ENCODE peak calls at places on chromosomes 11 and 22, in six cellular contexts. C is esophagus squamous epithelium, G is mesenchymal stem cell, S is Peyer's patch, X is psoas muscle, W is adipocyte. V is an unnamed sample. For H3K27me3, the result is how much of the 10 kb centered on the place peaks cover.

GRCh38 chr11:130523609-130524008 is 75.2 kb downstream of the ADAMTS15 start:
- DNase-seq in C (no peak), G (peak), S (no peak), X (peak), W (peak), V (no peak)

GRCh38 chr22:25013634-25014033 is 61.1 kb downstream of the KIAA1671 start:
- DNase-seq in C (no peak), G (peak), S (peak), X (no peak), W (no peak), V (no peak)

GRCh38 chr11:126007263-126007662 is 55.4 kb downstream of the CDON start:
- DNase-seq in C (no peak), G (peak), S (no peak), X (no peak), W (peak), V (no peak)

GRCh38 chr11:103903621-103904323 is 132.7 kb upstream of the DDI1 start:
- DNase-seq in C (no peak), G (no peak), S (no peak), X (no peak), W (no peak), V (no peak)

GRCh38 chr11:14417975-14418374 is 59.0 kb upstream of the RRAS2 start:
- DNase-seq in C (no peak), G (no peak), S (no peak), X (no peak), W (peak), V (no peak)

GRCh38 chr11:11105361-11105760 is 247.5 kb upstream of the ZBED5 start:
- DNase-seq in C (no peak), G (no peak), S (no peak), X (no peak), W (no peak), V (no peak)

GRCh38 chr11:123588117-123588815 is 66.2 kb downstream of the SCN3B start:
- DNase-seq in C (no peak), G (no peak), S (peak), X (peak), W (no peak), V (no peak)

GRCh38 chr22:33504941-33505647 is 415.2 kb downstream of the LARGE1 start:
- DNase-seq in C (no peak), G (no peak), S (no peak), X (no peak), W (no peak), V (no peak)

GRCh38 chr11:131922220-131922619 is 551.8 kb downstream of the NTM start:
- DNase-seq in C (no peak), G (no peak), S (no peak), X (no peak), W (no peak), V (no peak)

GRCh38 chr11:62752177-62752785 is 1.7 kb downstream of the ZBTB3 start:
- DNase-seq in C (no peak), G (no peak), S (no peak), X (no peak), W (no peak), V (no peak)

GRCh38 chr11:27242591-27242990 is 120.4 kb downstream of the CCDC34 start:
- DNase-seq in C (no peak), G (peak), S (no peak), X (no peak), W (no peak), V (no peak)

GRCh38 chr11:3614742-3615171 is 27.0 kb downstream of the ART5 start:
- DNase-seq in C (no peak), G (no peak), S (no peak), X (peak), W (no peak), V (no peak)

GRCh38 chr22:41382098-41382578 is 396 bp downstream of the TEF start:
- DNase-seq in C (peak), G (peak), S (peak), X (peak), W (peak), V (peak)

GRCh38 chr11:117710211-117710610 is 86.8 kb downstream of the DSCAML1 start:
- DNase-seq in C (no peak), G (no peak), S (no peak), X (no peak), W (no peak), V (no peak)

GRCh38 chr11:117832511-117832910 is 8.0 kb upstream of the FXYD2 start:
- DNase-seq in C (no peak), G (no peak), S (no peak), X (no peak), W (no peak), V (no peak)

GRCh38 chr11:63845305-63845704 is 6.4 kb downstream of the MARK2 start:
- DNase-seq in C (no peak), G (peak), S (no peak), X (no peak), W (peak), V (no peak)

GRCh38 chr11:35615911-35616900 is 2.1 kb upstream of the FJX1 start:
- DNase-seq in C (no peak), G (peak), S (no peak), X (no peak), W (peak), V (no peak)

GRCh38 chr11:134276396-134277175 is 407 bp downstream of the GLB1L3 start:
- DNase-seq in C (no peak), G (no peak), S (no peak), X (no peak), W (no peak), V (no peak)

GRCh38 chr11:119108151-119108856 is 1.2 kb downstream of the C2CD2L start:
- DNase-seq in C (no peak), G (peak), S (peak), X (no peak), W (peak), V (no peak)

GRCh38 chr11:134065381-134065780 is 3.5 kb upstream of the JAM3 start:
- DNase-seq in C (no peak), G (no peak), S (no peak), X (no peak), W (no peak), V (no peak)

GRCh38 chr11:88494857-88495256 is 157.3 kb upstream of the CTSC start:
- DNase-seq in C (no peak), G (no peak), S (no peak), X (no peak), W (no peak), V (no peak)

GRCh38 chr11:133896642-133897330 is 51.5 kb upstream of the SPATA19 start:
- DNase-seq in C (no peak), G (no peak), S (peak), X (no peak), W (no peak), V (no peak)

GRCh38 chr11:118194835-118195627 is 18.6 kb upstream of the SCN2B start:
- DNase-seq in C (no peak), G (peak), S (peak), X (peak), W (peak), V (peak)

GRCh38 chr11:10628506-10629236 is 60.2 kb upstream of the LYVE1 start:
- DNase-seq in C (no peak), G (no peak), S (no peak), X (no peak), W (no peak), V (no peak)

GRCh38 chr22:24410110-24410856 is 17.1 kb upstream of the ADORA2A start:
- DNase-seq in C (no peak), G (peak), S (peak), X (peak), W (peak), V (no peak)

GRCh38 chr11:94563848-94564442 is 3.2 kb upstream of the PIWIL4 start:
- DNase-seq in C (no peak), G (no peak), S (no peak), X (no peak), W (no peak), V (no peak)

GRCh38 chr11:100746448-100746847 is 59.4 kb downstream of the ARHGAP42 start:
- DNase-seq in C (no peak), G (no peak), S (no peak), X (no peak), W (no peak), V (no peak)

GRCh38 chr11:118006153-118006534 is 19.9 kb downstream of the IL10RA start:
- DNase-seq in C (no peak), G (no peak), S (no peak), X (no peak), W (no peak), V (no peak)

GRCh38 chr11:48001438-48002021 is 21.2 kb downstream of the PTPRJ start:
- DNase-seq in C (no peak), G (peak), S (no peak), X (no peak), W (peak), V (no peak)

GRCh38 chr22:40666151-40666848 is 13.0 kb upstream of the MCHR1 start:
- DNase-seq in C (no peak), G (no peak), S (no peak), X (no peak), W (no peak), V (no peak)

GRCh38 chr11:11207428-11207827 is 145.6 kb downstream of the CSNK2A3 start:
- DNase-seq in C (no peak), G (no peak), S (no peak), X (no peak), W (no peak), V (no peak)

GRCh38 chr11:34904421-34904950 is 11.7 kb downstream of the APIP start:
- DNase-seq in C (no peak), G (no peak), S (no peak), X (no peak), W (no peak), V (no peak)

GRCh38 chr11:94750319-94751215 is 17.6 kb upstream of the AMOTL1 start:
- DNase-seq in C (no peak), G (no peak), S (no peak), X (no peak), W (peak), V (no peak)

GRCh38 chr11:85750646-85751045 is 60.3 kb downstream of the SYTL2 start:
- DNase-seq in C (no peak), G (no peak), S (no peak), X (no peak), W (no peak), V (no peak)

GRCh38 chr11:123228489-123229163 is 33.6 kb upstream of the CLMP start:
- DNase-seq in C (no peak), G (no peak), S (no peak), X (no peak), W (peak), V (no peak)

GRCh38 chr11:103948331-103948730 is 88.1 kb upstream of the DDI1 start:
- DNase-seq in C (no peak), G (no peak), S (no peak), X (no peak), W (no peak), V (no peak)

GRCh38 chr11:65401073-65401802 is 14.8 kb downstream of the FRMD8 start:
- DNase-seq in C (no peak), G (no peak), S (no peak), X (no peak), W (no peak), V (no peak)

DNA sequence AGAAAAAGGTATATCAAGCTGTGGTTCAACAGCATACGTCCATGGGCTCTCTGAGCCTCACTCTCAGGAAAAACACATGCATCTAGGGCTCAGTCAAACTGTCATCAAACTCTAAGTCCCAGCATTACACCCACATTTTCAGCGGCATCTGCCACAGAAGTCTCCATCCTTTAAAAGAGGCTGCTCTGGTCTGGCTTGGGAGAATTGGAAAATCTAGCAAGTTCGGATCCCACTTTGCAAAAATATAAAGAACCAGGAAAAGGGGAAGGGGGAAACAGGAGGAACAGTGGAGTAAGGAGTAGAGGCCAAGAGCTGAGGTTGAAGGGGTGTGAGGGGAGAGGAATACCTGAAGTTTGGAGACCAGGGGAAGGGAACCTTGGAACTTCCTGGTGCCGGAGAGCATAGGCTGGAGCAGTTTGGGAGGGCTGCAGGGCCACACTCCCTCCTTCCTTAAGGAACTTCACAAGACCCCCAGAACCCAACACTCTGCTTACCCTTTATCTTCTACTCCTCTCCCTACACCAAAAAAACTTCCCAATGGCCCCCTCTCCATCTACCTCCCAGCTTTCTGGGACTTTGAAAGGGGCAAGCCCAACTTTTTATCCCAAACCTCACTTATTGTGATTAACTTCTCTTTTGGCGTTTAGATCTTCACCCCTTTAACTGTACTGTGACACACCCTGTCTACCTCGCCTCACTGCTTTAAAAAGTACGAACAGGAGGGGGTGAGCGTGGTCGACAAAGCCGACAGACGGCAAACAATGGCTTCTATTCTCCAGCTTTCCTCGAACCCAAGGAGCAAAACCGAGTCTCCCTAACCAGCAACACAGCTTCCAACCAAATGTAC is 4.0 kb downstream of the PAX6 start:
- DNase-seq in C (no peak), G (no peak), S (no peak), X (no peak), W (no peak), V (no peak)
- H3K27me3 ChIP-seq in C (half or more), G (half or more), S (under half), X (under half), W (half or more), V (half or more)

GRCh38 chr22:45072322-45072903 is 62.6 kb upstream of the PHF21B start:
- DNase-seq in C (no peak), G (peak), S (no peak), X (no peak), W (peak), V (no peak)
- H3K4me3 ChIP-seq in C (no peak), G (no peak), S (no peak), X (no peak), W (no peak), V (no peak)

GRCh38 chr22:19722175-19722914 is 994 bp upstream of the GP1BB start:
- DNase-seq in C (no peak), G (no peak), S (no peak), X (no peak), W (no peak), V (no peak)
- H3K27me3 ChIP-seq in C (half or more), G (under half), S (under half), X (under half), W (under half), V (under half)

GRCh38 chr11:114384487-114384886 is 15.8 kb downstream of the C11orf71 start:
- DNase-seq in C (no peak), G (no peak), S (no peak), X (no peak), W (no peak), V (no peak)
- H3K4me3 ChIP-seq in C (no peak), G (no peak), S (no peak), X (no peak), W (no peak), V (no peak)

GRCh38 chr11:251550-251949 is 14.8 kb downstream of the PSMD13 start:
- DNase-seq in C (no peak), G (no peak), S (no peak), X (no peak), W (no peak), V (no peak)
- H3K27me3 ChIP-seq in C (under half), G (under half), S (under half), X (under half), W (under half), V (under half)

GRCh38 chr11:102552020-102552419 is 21.5 kb upstream of the MMP7 start:
- DNase-seq in C (no peak), G (no peak), S (no peak), X (no peak), W (no peak), V (no peak)

GRCh38 chr11:102553835-102554282 is 23.3 kb upstream of the MMP7 start:
- DNase-seq in C (no peak), G (no peak), S (no peak), X (no peak), W (no peak), V (no peak)

GRCh38 chr11:102552447-102553200 is 22.1 kb upstream of the MMP7 start:
- DNase-seq in C (no peak), G (no peak), S (no peak), X (no peak), W (peak), V (peak)

GRCh38 chr11:102551188-102551781 is 20.7 kb upstream of the MMP7 start:
- DNase-seq in C (no peak), G (no peak), S (no peak), X (no peak), W (no peak), V (no peak)

GRCh38 chr11:102555091-102555490 is 24.5 kb upstream of the MMP7 start:
- DNase-seq in C (no peak), G (no peak), S (no peak), X (no peak), W (no peak), V (no peak)
- H3K4me3 ChIP-seq in C (no peak), G (no peak), S (no peak), X (no peak), W (no peak), V (no peak)

DNA sequence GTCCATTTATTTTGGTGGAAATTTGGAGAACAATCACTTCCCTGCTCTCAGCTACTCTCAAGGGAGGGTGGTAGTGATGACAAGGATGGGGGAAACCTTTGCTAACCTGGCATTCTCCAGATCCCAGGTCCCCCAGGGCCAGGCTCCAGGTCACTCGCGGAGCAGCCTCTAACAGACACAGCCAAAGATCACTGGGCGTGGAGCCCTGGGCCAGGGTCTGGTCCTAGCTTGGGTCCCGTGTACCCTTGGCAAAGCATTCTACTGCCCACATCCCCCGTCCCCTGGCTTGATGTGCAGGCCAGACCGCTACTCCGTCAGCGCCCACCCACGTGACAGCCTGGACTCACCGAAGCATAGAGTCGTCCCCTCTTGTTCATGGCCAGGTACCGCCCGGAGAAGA is 3.2 kb downstream of the FGF3 start:
- DNase-seq in C (no peak), G (no peak), S (no peak), X (no peak), W (no peak), V (peak)
- H3K27me3 ChIP-seq in C (half or more), G (half or more), S (under half), X (under half), W (half or more), V (under half)

DNA sequence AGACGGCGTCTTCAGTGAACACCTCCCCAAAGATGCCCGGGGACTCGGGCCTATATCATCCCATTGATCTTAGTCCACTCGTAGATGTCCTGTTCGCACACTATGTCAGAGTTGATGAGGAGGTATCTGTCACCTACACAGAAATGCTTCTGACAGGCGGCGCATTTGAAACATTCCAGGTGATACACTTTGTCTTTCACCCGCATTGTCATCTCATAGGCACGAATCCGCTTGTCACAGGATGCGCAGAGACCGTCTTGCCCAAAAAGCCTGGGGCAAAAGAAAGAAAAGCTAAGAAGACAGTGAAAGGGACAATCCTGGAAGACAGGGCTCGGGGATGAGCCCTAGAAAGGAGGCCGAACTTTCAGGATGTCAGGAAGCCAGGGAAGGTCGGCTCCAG is 32.6 kb downstream of the LMO2 start:
- DNase-seq in C (no peak), G (no peak), S (no peak), X (no peak), W (no peak), V (no peak)
- H3K4me3 ChIP-seq in C (no peak), G (no peak), S (no peak), X (no peak), W (no peak), V (no peak)

GRCh38 chr22:49565516-49565855 is 262.2 kb downstream of the BRD1 start:
- DNase-seq in C (no peak), G (no peak), S (no peak), X (no peak), W (no peak), V (no peak)
- H3K27me3 ChIP-seq in C (under half), G (under half), S (under half), X (under half), W (under half), V (under half)